ENCODE peak calls at places on chromosomes 16 and 17, in seven cellular contexts. Y is neuronal stem cell; J is CD8-positive, alpha-beta memory T cell; F is A549; E is breast epithelium; Q is A673; L is uterus. P is an unnamed sample. For H3K4me1 and H3K9me3, the result is how much of the 10 kb centered on the place peaks cover.

GRCh38 chr17:74992223-74992622 is 4.8 kb downstream of the CDR2L start:
- DNase-seq in Y (no peak), J (no peak), F (no peak), E (no peak), Q (no peak), L (no peak), P (no peak)

GRCh38 chr17:27384721-27385120 is 71.5 kb upstream of the KSR1 start:
- DNase-seq in Y (no peak), J (no peak), F (no peak), E (no peak), Q (peak), L (no peak), P (no peak)

GRCh38 chr17:80664217-80664780 is 119.7 kb downstream of the RPTOR start:
- DNase-seq in Y (no peak), J (no peak), F (no peak), E (no peak), Q (no peak), L (no peak), P (no peak)

GRCh38 chr17:70119961-70120360 is 44.9 kb downstream of the KCNJ16 start:
- DNase-seq in Y (no peak), J (no peak), F (no peak), E (no peak), Q (no peak), L (no peak), P (no peak)

GRCh38 chr16:53859995-53860540 is 156.1 kb downstream of the FTO start:
- DNase-seq in Y (no peak), J (no peak), F (no peak), E (no peak), Q (no peak), L (no peak), P (no peak)

GRCh38 chr16:2842340-2843000 is 12.4 kb downstream of the ZG16B start:
- DNase-seq in Y (no peak), J (peak), F (no peak), E (no peak), Q (peak), L (peak), P (no peak)

GRCh38 chr16:15775209-15775608 is 81.6 kb downstream of the MYH11 start:
- DNase-seq in Y (no peak), J (no peak), F (peak), E (no peak), Q (peak), L (no peak), P (no peak)

GRCh38 chr16:68590201-68590994 is 51.3 kb downstream of the ZFP90 start:
- DNase-seq in Y (peak), J (peak), F (peak), E (peak), Q (peak), L (peak), P (peak)

GRCh38 chr17:935485-935884 is 44.1 kb downstream of the NXN start:
- DNase-seq in Y (no peak), J (no peak), F (no peak), E (no peak), Q (no peak), L (no peak), P (no peak)

GRCh38 chr16:89145406-89146161 is 26.0 kb upstream of the CDH15 start:
- DNase-seq in Y (no peak), J (no peak), F (no peak), E (no peak), Q (no peak), L (no peak), P (no peak)

GRCh38 chr16:83744521-83744981 is 63.2 kb upstream of the HSBP1 start:
- DNase-seq in Y (peak), J (no peak), F (no peak), E (no peak), Q (no peak), L (no peak), P (no peak)

GRCh38 chr17:1769826-1770477 is 8.1 kb downstream of the SERPINF1 start:
- DNase-seq in Y (no peak), J (no peak), F (peak), E (peak), Q (no peak), L (no peak), P (peak)

GRCh38 chr17:27631897-27632725 is 1.1 kb downstream of the LGALS9 start:
- DNase-seq in Y (no peak), J (no peak), F (no peak), E (no peak), Q (no peak), L (no peak), P (no peak)

GRCh38 chr17:27430882-27431491 is 25.3 kb upstream of the KSR1 start:
- DNase-seq in Y (peak), J (no peak), F (peak), E (no peak), Q (peak), L (no peak), P (peak)

GRCh38 chr16:28126684-28127620 is 63.4 kb upstream of the GSG1L start:
- DNase-seq in Y (no peak), J (no peak), F (no peak), E (no peak), Q (no peak), L (no peak), P (no peak)

GRCh38 chr16:28133666-28134065 is 70.2 kb upstream of the GSG1L start:
- DNase-seq in Y (no peak), J (no peak), F (no peak), E (no peak), Q (no peak), L (no peak), P (no peak)

GRCh38 chr16:28130099-28131088 is 66.9 kb upstream of the GSG1L start:
- DNase-seq in Y (peak), J (no peak), F (no peak), E (no peak), Q (no peak), L (no peak), P (no peak)

GRCh38 chr16:28131210-28131609 is 67.7 kb upstream of the GSG1L start:
- DNase-seq in Y (no peak), J (no peak), F (no peak), E (no peak), Q (no peak), L (no peak), P (no peak)

GRCh38 chr16:28131743-28132393 is 68.4 kb upstream of the GSG1L start:
- DNase-seq in Y (no peak), J (no peak), F (no peak), E (no peak), Q (no peak), L (peak), P (no peak)
- H3K4me1 ChIP-seq in Y (under half), J (under half), F (under half), E (under half), Q (under half), L (under half), P (under half)

GRCh38 chr17:82948957-82949356 is 109.1 kb upstream of the ZNF750 start:
- DNase-seq in Y (no peak), J (no peak), F (no peak), E (no peak), Q (no peak), L (no peak), P (no peak)
- H3K9me3 ChIP-seq in Y (half or more), J (under half), F (half or more), E (under half), Q (half or more), L (under half), P (under half)

GRCh38 chr16:48559462-48560211 is 50.3 kb downstream of the N4BP1 start:
- DNase-seq in Y (no peak), J (no peak), F (no peak), E (no peak), Q (no peak), L (no peak), P (no peak)
- H3K4me1 ChIP-seq in Y (under half), J (under half), F (under half), E (under half), Q (under half), L (under half), P (under half)

GRCh38 chr17:50956409-50956749 is 90.2 kb upstream of the TOB1 start:
- DNase-seq in Y (no peak), J (no peak), F (no peak), E (no peak), Q (no peak), L (no peak), P (no peak)

GRCh38 chr17:50955667-50956120 is 89.5 kb upstream of the TOB1 start:
- DNase-seq in Y (no peak), J (no peak), F (no peak), E (no peak), Q (no peak), L (no peak), P (peak)

GRCh38 chr17:50956750-50957523 is 90.8 kb upstream of the TOB1 start:
- DNase-seq in Y (no peak), J (peak), F (peak), E (peak), Q (peak), L (peak), P (peak)

GRCh38 chr17:50959341-50959740 is 93.2 kb upstream of the TOB1 start:
- DNase-seq in Y (no peak), J (no peak), F (no peak), E (no peak), Q (no peak), L (no peak), P (no peak)

GRCh38 chr17:50957600-50958575 is 91.7 kb upstream of the TOB1 start:
- DNase-seq in Y (no peak), J (no peak), F (no peak), E (no peak), Q (no peak), L (no peak), P (no peak)
- H3K9me3 ChIP-seq in Y (under half), J (under half), F (under half), E (under half), Q (under half), L (under half), P (under half)

GRCh38 chr17:35812456-35812855 is 3.2 kb downstream of the TAF15 start:
- DNase-seq in Y (no peak), J (no peak), F (no peak), E (no peak), Q (no peak), L (no peak), P (no peak)
- H3K4me1 ChIP-seq in Y (under half), J (half or more), F (under half), E (under half), Q (under half), L (under half), P (under half)

DNA sequence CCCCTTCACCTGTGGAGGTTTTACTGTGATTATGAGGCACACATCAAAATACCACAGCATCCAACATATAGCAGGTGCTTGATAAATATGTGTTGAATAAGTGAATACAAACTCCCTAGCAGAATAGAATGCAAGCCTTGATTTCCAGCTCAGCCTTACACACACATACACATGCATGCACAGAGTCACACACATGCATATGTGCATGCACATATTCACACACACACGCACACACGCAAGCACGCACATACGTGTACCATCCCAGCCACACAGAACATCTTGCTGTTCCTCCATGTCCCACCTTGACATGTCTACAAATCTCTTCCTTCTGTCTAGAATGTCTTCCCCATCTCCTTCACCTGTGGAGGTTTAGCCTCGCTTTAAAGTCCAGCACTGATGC is 160.1 kb downstream of the GRIN2A start:
- DNase-seq in Y (no peak), J (no peak), F (no peak), E (no peak), Q (no peak), L (no peak), P (no peak)
- H3K9me3 ChIP-seq in Y (under half), J (under half), F (under half), E (under half), Q (under half), L (under half), P (under half)

DNA sequence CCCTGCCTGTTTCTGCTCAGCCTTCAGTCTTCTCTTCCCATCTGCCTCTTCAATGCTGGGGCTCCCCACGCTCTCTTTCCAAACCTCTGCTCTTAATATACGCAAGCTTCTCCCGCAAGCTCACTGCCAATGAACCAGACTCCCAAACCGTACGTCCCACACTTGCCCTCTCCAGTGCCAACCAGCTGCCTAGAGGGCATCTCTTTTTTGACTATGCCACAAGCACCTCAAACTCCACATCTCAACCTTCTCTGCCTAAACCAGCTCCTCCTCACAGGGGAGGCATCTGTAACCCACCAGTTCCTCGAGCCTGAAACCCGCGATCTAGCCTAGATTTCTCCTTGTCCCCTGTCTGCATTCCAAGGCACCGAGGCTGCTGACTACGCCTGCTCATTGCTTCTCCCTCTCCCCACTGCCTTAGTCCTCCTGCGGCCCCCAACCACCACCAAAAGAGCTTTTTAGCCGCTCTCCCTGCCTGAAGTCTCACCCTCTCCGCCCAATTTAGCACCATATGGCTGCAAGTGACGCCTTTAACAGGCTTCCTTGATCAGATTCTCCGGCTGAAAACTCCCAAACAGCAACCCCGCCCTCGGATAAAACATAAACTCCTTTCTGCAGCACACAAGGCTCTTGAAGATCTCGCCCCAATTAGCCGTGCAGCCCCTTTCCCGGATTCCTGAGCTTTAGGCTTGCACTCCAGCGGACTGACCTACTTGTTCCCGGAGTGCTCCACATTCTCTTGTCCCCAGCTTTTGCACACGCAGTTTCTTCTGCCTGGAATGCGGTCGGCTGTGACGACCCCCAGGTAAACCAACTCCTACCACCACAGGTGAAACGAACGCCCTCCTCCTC is 1.5 kb downstream of the GGA2 start:
- DNase-seq in Y (no peak), J (no peak), F (no peak), E (no peak), Q (peak), L (no peak), P (no peak)
- H3K4me1 ChIP-seq in Y (under half), J (half or more), F (under half), E (under half), Q (under half), L (under half), P (under half)

GRCh38 chr16:31785126-31785525 is 88.5 kb upstream of the ZNF267 start:
- DNase-seq in Y (no peak), J (no peak), F (no peak), E (no peak), Q (no peak), L (no peak), P (no peak)

DNA sequence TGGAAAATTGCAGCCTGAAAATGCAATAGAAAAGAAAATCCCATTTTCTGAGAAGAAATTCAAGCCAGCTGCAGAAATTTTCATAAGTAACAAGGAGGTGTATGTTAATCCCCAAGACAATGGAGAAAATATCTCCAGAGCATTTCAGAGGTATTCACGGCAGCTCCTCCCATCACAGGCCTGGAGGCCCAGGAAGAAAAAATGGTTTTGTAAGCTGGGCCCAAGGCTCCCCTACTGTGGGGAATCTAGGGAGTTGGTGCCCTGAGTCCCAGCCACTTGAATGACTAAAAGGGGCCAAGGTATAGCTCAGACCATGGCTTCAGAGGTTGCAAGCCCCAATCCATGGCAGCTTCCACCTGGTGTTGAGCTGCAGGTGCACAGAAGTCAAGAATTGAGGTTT is 93.3 kb upstream of the ZNF267 start:
- DNase-seq in Y (no peak), J (no peak), F (no peak), E (no peak), Q (no peak), L (no peak), P (no peak)
- H3K9me3 ChIP-seq in Y (under half), J (under half), F (under half), E (half or more), Q (under half), L (under half), P (under half)

GRCh38 chr17:58284613-58285421 is 4.1 kb upstream of the MPO start:
- DNase-seq in Y (no peak), J (no peak), F (no peak), E (no peak), Q (peak), L (no peak), P (no peak)
- H3K4me1 ChIP-seq in Y (under half), J (under half), F (under half), E (under half), Q (under half), L (under half), P (under half)